ENCODE peak calls at places on chromosomes 5 and 9, in four cellular contexts. S, U, N and W are unnamed samples.

GRCh38 chr5:137453476-137454080 is 45.5 kb downstream of the SPOCK1 start:
- DNase-seq in S (no peak), N (peak; percentile 67), U (no peak), W (peak; percentile 63)

GRCh38 chr5:158874814-158875213 is 224.9 kb downstream of the EBF1 start:
- DNase-seq in N (no peak), U (no peak), S (no peak), W (no peak)

GRCh38 chr9:113431181-113431580 is 20.6 kb downstream of the C9orf43 start:
- DNase-seq in U (no peak), S (no peak), N (no peak), W (no peak)

GRCh38 chr5:157546456-157547100 is 29.0 kb downstream of the ADAM19 start:
- DNase-seq in S (no peak), N (no peak), U (no peak), W (no peak)

GRCh38 chr9:95167998-95168397 is 149.5 kb downstream of the FANCC start:
- DNase-seq in U (no peak), N (peak; percentile 84), S (no peak), W (peak; percentile 87)

GRCh38 chr5:113212244-113212920 is 222.4 kb downstream of the TSSK1B start:
- DNase-seq in N (no peak), U (no peak), S (no peak), W (no peak)

GRCh38 chr5:147801461-147801860 is 18.9 kb upstream of the JAKMIP2 start:
- DNase-seq in U (no peak), S (no peak), N (no peak), W (no peak)

GRCh38 chr9:113352411-113352810 is 3.1 kb downstream of the BSPRY start:
- DNase-seq in S (no peak), N (no peak), U (no peak), W (no peak)

GRCh38 chr5:17888155-17888554 is 253.9 kb downstream of the TAF11L14 start:
- DNase-seq in N (no peak), S (no peak), U (no peak), W (no peak)

GRCh38 chr9:130143974-130144373 is 28.2 kb upstream of the NCS1 start:
- DNase-seq in N (no peak), S (no peak), U (no peak), W (peak; percentile 8)

GRCh38 chr9:113626735-113627495 is 163.4 kb downstream of the RGS3 start:
- DNase-seq in S (no peak), N (no peak), U (no peak), W (no peak)

GRCh38 chr5:135312255-135312935 is 86.6 kb downstream of the MACROH2A1 start:
- DNase-seq in U (no peak), S (no peak), N (no peak), W (no peak)

GRCh38 chr5:135129307-135129706 is 95.3 kb upstream of the PITX1 start:
- DNase-seq in N (peak; percentile 34), S (no peak), U (no peak), W (no peak)

GRCh38 chr5:94793113-94793815 is 174.8 kb downstream of the SLF1 start:
- DNase-seq in S (no peak), N (peak; percentile 94), U (peak; percentile 83), W (peak; percentile 78)

GRCh38 chr9:134403682-134404301 is 77.5 kb downstream of the RXRA start:
- DNase-seq in S (no peak), U (no peak), N (peak; percentile 93), W (peak; percentile 91)

GRCh38 chr5:16784843-16785791 is 151.0 kb downstream of the MYO10 start:
- DNase-seq in U (peak; percentile 28), S (no peak), N (no peak), W (no peak)

GRCh38 chr5:80502795-80503194 is 14.9 kb downstream of the FAM151B start:
- DNase-seq in N (no peak), S (no peak), U (no peak), W (no peak)

GRCh38 chr9:93114169-93114983 is 18.4 kb downstream of the CARD19 start:
- DNase-seq in U (no peak), S (no peak), N (no peak), W (no peak)

GRCh38 chr9:112705773-112706427 is 12.0 kb downstream of the INIP start:
- DNase-seq in S (no peak), N (no peak), U (no peak), W (no peak)

GRCh38 chr5:181060231-181060590 is 20.1 kb downstream of the BTNL9 start:
- DNase-seq in S (no peak), N (no peak), U (no peak), W (no peak)

GRCh38 chr9:120937127-120937526 is 10.5 kb upstream of the TRAF1 start:
- DNase-seq in S (no peak), N (no peak), U (no peak), W (no peak)

GRCh38 chr5:55308254-55308836 is 556 bp downstream of the MTREX start:
- DNase-seq in U (no peak), S (no peak), N (peak; percentile 28), W (peak; percentile 32)

GRCh38 chr9:112000743-112001142 is 104.1 kb downstream of the UGCG start:
- DNase-seq in N (no peak), S (no peak), U (no peak), W (no peak)

GRCh38 chr5:72305194-72306142 is 14.6 kb downstream of the MRPS27 start:
- DNase-seq in S (no peak), N (no peak), U (peak; percentile 24), W (no peak)

GRCh38 chr5:127026166-127026565 is 4.2 kb downstream of the MARCHF3 start:
- DNase-seq in U (no peak), S (no peak), N (no peak), W (no peak)

GRCh38 chr5:5929231-5929630 is 449.1 kb downstream of the MED10 start:
- DNase-seq in U (no peak), S (no peak), N (no peak), W (no peak)

GRCh38 chr9:93451762-93452709 is 551 bp downstream of the FAM120A start:
- DNase-seq in U (peak; percentile 34), N (no peak), S (no peak), W (no peak)